ENCODE peak calls at places on chromosomes 12 and 14, in eight cellular contexts. B is activated T-helper 1 cell treated with Interleukin-2 at 50 U/mL for 16 hours; M is stimulated activated CD4-positive, alpha-beta T cell treated with anti-CD3 and anti-CD28 coated beads, Interleukin-1b, Interleukin-23, amount 100 ng/mL, for 24 hours; X is tibial artery; Z is AG09319; T is transverse colon; W is pancreas; U is LNCaP clone FGC. C is an unnamed sample.

GRCh38 chr14:24710403-24711063 is 76.5 kb upstream of the GZMB start:
- DNase-seq in W (no peak), B (peak), U (peak), X (peak), Z (peak), M (peak), T (peak), C (peak)

GRCh38 chr14:101026341-101026740 is 122.8 kb upstream of the RTL1 start:
- DNase-seq in T (no peak), X (no peak), Z (no peak), B (no peak), U (no peak), W (no peak), M (no peak), C (no peak)

GRCh38 chr12:15851919-15852318 is 30.3 kb upstream of the STRAP start:
- DNase-seq in U (no peak), W (no peak), M (no peak), T (no peak), Z (no peak), X (no peak), B (no peak), C (no peak)

GRCh38 chr12:23950011-23950774 is 723 bp upstream of the SOX5 start:
- DNase-seq in Z (no peak), W (no peak), B (no peak), U (no peak), M (no peak), T (no peak), X (peak), C (no peak)

GRCh38 chr14:62015248-62015647 is 253.0 kb downstream of the SNAPC1 start:
- DNase-seq in U (no peak), X (no peak), T (no peak), M (no peak), Z (no peak), W (no peak), B (no peak), C (no peak)

GRCh38 chr12:122862110-122862634 is 26.9 kb downstream of the HIP1R start:
- DNase-seq in U (no peak), T (no peak), B (no peak), X (no peak), W (peak), Z (no peak), M (no peak), C (no peak)

GRCh38 chr14:62661818-62662217 is 383.4 kb downstream of the KCNH5 start:
- DNase-seq in T (no peak), M (no peak), B (no peak), W (no peak), X (no peak), Z (no peak), U (no peak), C (no peak)

GRCh38 chr12:101707131-101707782 is 9.8 kb downstream of the CHPT1 start:
- DNase-seq in W (no peak), X (no peak), M (no peak), T (no peak), Z (no peak), B (no peak), U (no peak), C (no peak)

GRCh38 chr14:77036484-77037337 is 8.2 kb upstream of the IRF2BPL start:
- DNase-seq in B (no peak), M (no peak), W (no peak), T (no peak), X (no peak), Z (no peak), U (no peak), C (no peak)

GRCh38 chr12:14612895-14613294 is 45.2 kb upstream of the PLBD1 start:
- DNase-seq in X (no peak), M (no peak), W (no peak), T (no peak), B (no peak), Z (no peak), U (no peak), C (no peak)

GRCh38 chr12:64403708-64404469 is at the start of gene XPOT:
- DNase-seq in Z (peak), B (peak), U (peak), X (peak), M (peak), W (peak), T (peak), C (peak)

GRCh38 chr12:72024613-72025012 is 86.0 kb downstream of the TPH2 start:
- DNase-seq in W (no peak), X (no peak), U (no peak), B (no peak), M (no peak), Z (no peak), T (no peak), C (no peak)

GRCh38 chr14:68316078-68316868 is 476.6 kb downstream of the ZFP36L1 start:
- DNase-seq in B (no peak), W (no peak), M (no peak), Z (no peak), X (no peak), T (no peak), U (no peak), C (no peak)

GRCh38 chr12:122282066-122282465 is 15.8 kb upstream of the VPS33A start:
- DNase-seq in W (no peak), M (no peak), B (no peak), U (no peak), Z (peak), T (no peak), X (no peak), C (no peak)

GRCh38 chr12:1566449-1567135 is 27.8 kb downstream of the FBXL14 start:
- DNase-seq in B (no peak), M (no peak), T (no peak), W (no peak), U (no peak), X (no peak), Z (no peak), C (no peak)

GRCh38 chr12:89951050-89951693 is 242.5 kb upstream of the ATP2B1 start:
- DNase-seq in W (no peak), M (no peak), T (peak), U (no peak), X (no peak), Z (no peak), B (no peak), C (no peak)

C was measured in B cell.